ENCODE peak calls at places on chromosomes 2 and 18, in five cellular contexts. U is T-helper 2 cell, W is fibroblast of lung, H is EL, I is NCI-H526. T is an unnamed sample.

GRCh38 chr2:157747695-157748370 is 119.2 kb upstream of the ACVR1C start:
- DNase-seq in U (no peak), I (no peak), W (peak; percentile 84), H (peak; percentile 60), T (no peak)

GRCh38 chr2:128273469-128274081 is 45.1 kb downstream of the HS6ST1 start:
- DNase-seq in I (no peak), H (no peak), U (peak; percentile 44), W (no peak), T (no peak)

GRCh38 chr2:25228848-25229674 is 60.7 kb upstream of the POMC start:
- DNase-seq in U (peak; percentile 24), H (peak; percentile 80), I (peak; percentile 73), W (peak; percentile 78), T (no peak)

GRCh38 chr2:237075749-237076599 is 9.7 kb upstream of the COPS8 start:
- DNase-seq in H (no peak), W (no peak), U (no peak), I (no peak), T (no peak)

GRCh38 chr2:207265363-207265762 is 99.6 kb upstream of the KLF7 start:
- DNase-seq in H (no peak), W (no peak), U (no peak), I (no peak), T (no peak)

GRCh38 chr2:220033546-220033945 is 406.1 kb downstream of the SLC4A3 start:
- DNase-seq in I (no peak), H (peak; percentile 71), U (no peak), W (no peak), T (no peak)

GRCh38 chr2:129757915-129758421 is 221.5 kb upstream of the RAB6C start:
- DNase-seq in I (no peak), W (no peak), H (no peak), U (no peak), T (no peak)

GRCh38 chr2:1516798-1517060 is 103.5 kb downstream of the TPO start:
- DNase-seq in W (no peak), U (no peak), I (no peak), H (no peak), T (no peak)

GRCh38 chr2:54569745-54570296 is 113.7 kb downstream of the SPTBN1 start:
- DNase-seq in H (no peak), I (peak; percentile 17), W (no peak), U (no peak), T (no peak)

GRCh38 chr18:3321133-3321812 is 59.3 kb downstream of the MYL12B start:
- DNase-seq in W (peak; percentile 96), H (peak; percentile 89), U (no peak), I (no peak), T (no peak)

GRCh38 chr2:105112345-105112744 is 74.5 kb downstream of the MRPS9 start:
- DNase-seq in I (no peak), W (no peak), U (no peak), H (no peak), T (no peak)

GRCh38 chr2:216839626-216840132 is 20.2 kb downstream of the TNP1 start:
- DNase-seq in W (no peak), I (peak; percentile 79), H (no peak), U (no peak), T (no peak)

GRCh38 chr18:22191346-22191710 is 21.9 kb downstream of the GATA6 start:
- DNase-seq in U (no peak), H (no peak), W (peak; percentile 72), I (no peak), T (no peak)

GRCh38 chr2:181680937-181681811 is 857 bp upstream of the NEUROD1 start:
- DNase-seq in W (no peak), U (no peak), I (no peak), H (no peak), T (no peak)